ENCODE peak calls at places on chromosomes 11 and 22, in nine cellular contexts. E is GM12892; O is vagina; S is activated CD4-positive, CD25-positive, alpha-beta regulatory T cell treated with anti-CD3 and anti-CD28 coated beads, Interleukin-2, amount 50 U/mL, for 16 hours; H is transverse colon; W is activated T-helper 2 cell treated with anti-CD3 and anti-CD28 coated beads, Interferon-gamma antibody, Interleukin-2, Interleukin-4, amounts not matched to agents 10 μg/mL and 5 μg/mL and 100 μg/mL, durations not matched to agents 14 hours and 24 hours and 36 hours; M is HEK293T; B is activated naive CD8-positive, alpha-beta T cell treated with anti-CD3 and anti-CD28 coated beads, Interleukin-2, amount 50 U/mL, for 24 hours; A is CD8-positive, alpha-beta T cell. L is an unnamed sample.

GRCh38 chr22:31752096-31752847 is 1.5 kb upstream of the DEPDC5 start:
- DNase-seq in E (no peak), O (no peak), S (no peak), H (no peak), W (no peak), M (no peak), B (no peak), A (no peak), L (no peak)

GRCh38 chr11:76610871-76611475 is 59.6 kb downstream of the LRRC32 start:
- DNase-seq in E (no peak), O (no peak), S (no peak), H (no peak), W (no peak), M (no peak), B (peak), A (no peak), L (no peak)

GRCh38 chr11:119493712-119494111 is 70.7 kb upstream of the THY1 start:
- DNase-seq in E (no peak), O (no peak), S (no peak), H (peak), W (no peak), M (no peak), B (no peak), A (no peak), L (peak)

GRCh38 chr11:67045314-67045713 is 11.3 kb upstream of the RHOD start:
- DNase-seq in E (peak), O (no peak), S (no peak), H (no peak), W (no peak), M (no peak), B (no peak), A (no peak), L (no peak)

GRCh38 chr11:17098632-17099031 is 21.2 kb upstream of the RPS13 start:
- DNase-seq in E (no peak), O (no peak), S (no peak), H (no peak), W (no peak), M (no peak), B (no peak), A (no peak), L (no peak)

GRCh38 chr11:15941206-15941770 is 415.1 kb downstream of the SOX6 start:
- DNase-seq in E (peak), O (peak), S (no peak), H (no peak), W (peak), M (no peak), B (peak), A (no peak), L (peak)

GRCh38 chr11:8228206-8228605 is 35.5 kb downstream of the LMO1 start:
- DNase-seq in E (no peak), O (no peak), S (no peak), H (no peak), W (no peak), M (no peak), B (no peak), A (no peak), L (no peak)

GRCh38 chr11:11973361-11973800 is 35.0 kb downstream of the DKK3 start:
- DNase-seq in E (no peak), O (peak), S (no peak), H (peak), W (no peak), M (no peak), B (no peak), A (no peak), L (no peak)

GRCh38 chr22:49124588-49124987 is 703.1 kb downstream of the BRD1 start:
- DNase-seq in E (no peak), O (no peak), S (no peak), H (no peak), W (no peak), M (no peak), B (no peak), A (no peak), L (no peak)

GRCh38 chr11:113856966-113857759 is 18.2 kb downstream of the USP28 start:
- DNase-seq in E (no peak), O (no peak), S (no peak), H (no peak), W (no peak), M (no peak), B (no peak), A (no peak), L (no peak)

GRCh38 chr11:81673001-81673400 is 1060.7 kb downstream of the FAM181B start:
- DNase-seq in E (no peak), O (no peak), S (no peak), H (no peak), W (no peak), M (no peak), B (no peak), A (no peak), L (no peak)

GRCh38 chr22:47247609-47248240 is 485.3 kb downstream of the TBC1D22A start:
- DNase-seq in E (no peak), O (peak), S (no peak), H (no peak), W (no peak), M (no peak), B (no peak), A (no peak), L (no peak)

GRCh38 chr11:57251037-57251436 is 14.0 kb upstream of the APLNR start:
- DNase-seq in E (no peak), O (no peak), S (no peak), H (no peak), W (no peak), M (no peak), B (no peak), A (no peak), L (no peak)

GRCh38 chr22:21568207-21569075 is 927 bp downstream of the UBE2L3 start:
- DNase-seq in E (no peak), O (no peak), S (no peak), H (peak), W (peak), M (no peak), B (peak), A (peak), L (peak)

GRCh38 chr11:25225078-25225477 is 728.2 kb downstream of the LUZP2 start:
- DNase-seq in E (no peak), O (no peak), S (no peak), H (no peak), W (no peak), M (no peak), B (no peak), A (no peak), L (no peak)

GRCh38 chr11:64436025-64436424 is 77.1 kb downstream of the RPS6KA4 start:
- DNase-seq in E (no peak), O (no peak), S (no peak), H (no peak), W (no peak), M (no peak), B (no peak), A (no peak), L (no peak)

GRCh38 chr11:69666261-69666660 is 8.9 kb downstream of the LTO1 start:
- DNase-seq in E (no peak), O (no peak), S (no peak), H (no peak), W (no peak), M (no peak), B (no peak), A (no peak), L (no peak)

GRCh38 chr11:119624102-119624615 is 104.8 kb downstream of the NECTIN1 start:
- DNase-seq in E (peak), O (no peak), S (no peak), H (no peak), W (no peak), M (peak), B (peak), A (no peak), L (no peak)

GRCh38 chr11:29063630-29064361 is 953.0 kb downstream of the KCNA4 start:
- DNase-seq in E (no peak), O (no peak), S (no peak), H (no peak), W (no peak), M (no peak), B (no peak), A (no peak), L (no peak)

GRCh38 chr11:76773921-76774361 is 9.2 kb upstream of the TSKU start:
- DNase-seq in E (no peak), O (no peak), S (no peak), H (no peak), W (no peak), M (no peak), B (no peak), A (no peak), L (no peak)

GRCh38 chr11:8838248-8838647 is 72.7 kb upstream of the AKIP1 start:
- DNase-seq in E (no peak), O (no peak), S (no peak), H (no peak), W (no peak), M (no peak), B (no peak), A (no peak), L (no peak)

GRCh38 chr22:47548953-47549740 is 786.7 kb downstream of the TBC1D22A start:
- DNase-seq in E (no peak), O (peak), S (no peak), H (no peak), W (no peak), M (no peak), B (no peak), A (no peak), L (no peak)

GRCh38 chr11:61771995-61772455 is 19.6 kb downstream of the MYRF start:
- DNase-seq in E (no peak), O (no peak), S (no peak), H (no peak), W (no peak), M (no peak), B (no peak), A (no peak), L (no peak)

GRCh38 chr22:23862103-23862502 is 4.4 kb downstream of the SLC2A11 start:
- DNase-seq in E (no peak), O (no peak), S (no peak), H (no peak), W (peak), M (peak), B (peak), A (no peak), L (peak)

GRCh38 chr22:30270841-30271240 is 4.2 kb upstream of the OSM start:
- DNase-seq in E (no peak), O (no peak), S (no peak), H (peak), W (no peak), M (no peak), B (no peak), A (no peak), L (no peak)

GRCh38 chr11:75241906-75242644 is 1.5 kb downstream of the TPBGL start:
- DNase-seq in E (no peak), O (no peak), S (no peak), H (no peak), W (no peak), M (no peak), B (no peak), A (no peak), L (no peak)

GRCh38 chr11:12404461-12404860 is 27.1 kb downstream of the PARVA start:
- DNase-seq in E (no peak), O (no peak), S (no peak), H (peak), W (no peak), M (no peak), B (no peak), A (no peak), L (no peak)

GRCh38 chr22:41021039-41021654 is 70.0 kb downstream of the RBX1 start:
- DNase-seq in E (no peak), O (peak), S (no peak), H (peak), W (no peak), M (no peak), B (no peak), A (no peak), L (no peak)

GRCh38 chr11:86091566-86091965 is 22.7 kb upstream of the PICALM start:
- DNase-seq in E (no peak), O (no peak), S (no peak), H (no peak), W (no peak), M (no peak), B (no peak), A (no peak), L (no peak)